ENCODE peak calls at places on chromosomes 6 and 20, in four cellular contexts. O, J, Q and V are unnamed samples.

GRCh38 chr6:160973856-160974255 is 17.7 kb upstream of the MAP3K4 start:
- DNase-seq in J (peak), O (no peak), Q (no peak), V (no peak)

GRCh38 chr6:10528170-10528981 is 7.2 kb downstream of the GCNT2 start:
- DNase-seq in O (no peak), Q (no peak), J (peak), V (no peak)

GRCh38 chr6:109336221-109336955 is 45.9 kb downstream of the CD164 start:
- DNase-seq in J (peak), Q (no peak), O (no peak), V (no peak)

GRCh38 chr6:142946924-142947701 is 2.1 kb upstream of the HIVEP2 start:
- DNase-seq in O (peak), J (peak), Q (peak), V (peak)

GRCh38 chr6:75602897-75603395 is 1.3 kb downstream of the SENP6 start:
- DNase-seq in J (no peak), Q (no peak), O (no peak), V (no peak)

GRCh38 chr6:32645047-32645703 is 8.0 kb downstream of the HLA-DQA1 start:
- DNase-seq in J (no peak), O (no peak), Q (no peak), V (no peak)

GRCh38 chr6:133991096-133991593 is 38.1 kb downstream of the TBPL1 start:
- DNase-seq in O (no peak), Q (no peak), J (peak), V (no peak)

GRCh38 chr6:40755046-40755681 is 168.0 kb upstream of the LRFN2 start:
- DNase-seq in Q (peak), J (peak), O (no peak), V (no peak)

GRCh38 chr6:162358625-162359024 is 368.9 kb downstream of the PRKN start:
- DNase-seq in O (no peak), J (no peak), Q (no peak), V (no peak)

GRCh38 chr6:93341900-93342613 is 77.3 kb downstream of the EPHA7 start:
- DNase-seq in Q (peak), J (no peak), O (no peak), V (no peak)

GRCh38 chr6:55925292-55925691 is 49.9 kb upstream of the BMP5 start:
- DNase-seq in O (no peak), J (peak), Q (no peak), V (no peak)

GRCh38 chr20:43955244-43956191 is 40.9 kb downstream of the TOX2 start:
- DNase-seq in J (peak), Q (no peak), O (peak), V (no peak)

GRCh38 chr20:43959920-43960227 is 45.2 kb downstream of the TOX2 start:
- DNase-seq in O (no peak), J (no peak), Q (no peak), V (no peak)

GRCh38 chr20:43959079-43959919 is 44.6 kb downstream of the TOX2 start:
- DNase-seq in Q (no peak), O (peak), J (peak), V (peak)

GRCh38 chr20:43958626-43959025 is 44.0 kb downstream of the TOX2 start:
- DNase-seq in Q (no peak), O (no peak), J (no peak), V (no peak)

DNA sequence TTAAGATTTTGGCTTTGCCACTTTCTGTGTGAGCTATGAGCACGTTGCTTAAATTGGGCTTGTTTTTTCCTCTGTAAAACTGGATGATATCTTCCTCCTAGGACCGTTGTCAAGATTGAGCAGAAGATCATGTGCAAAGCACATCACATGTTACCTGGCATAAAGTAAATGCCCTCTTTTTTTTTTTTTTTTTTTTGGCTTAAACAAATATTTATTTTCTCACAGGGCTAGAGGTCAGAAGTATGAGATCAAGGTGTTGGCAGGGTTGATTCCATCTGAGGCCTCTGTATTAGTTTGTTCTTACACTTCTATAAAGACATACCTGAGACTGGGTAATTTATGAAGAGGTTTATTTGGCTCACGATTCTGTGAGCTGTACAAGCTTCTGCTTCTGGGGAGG is 42.7 kb downstream of the TOX2 start:
- DNase-seq in Q (no peak), J (no peak), O (no peak), V (no peak)
- H3K4me3 ChIP-seq in Q (no peak), J (no peak), O (no peak), V (no peak)

GRCh38 chr6:158853072-158853871 is 34.1 kb upstream of the EZR start:
- DNase-seq in J (peak), Q (peak), O (peak), V (peak)
- H3K4me3 ChIP-seq in J (no peak), Q (peak), O (peak), V (no peak)

GRCh38 chr6:3664641-3665041 is 86.9 kb downstream of the PXDC1 start:
- DNase-seq in J (peak), O (no peak), Q (no peak), V (no peak)
- H3K4me3 ChIP-seq in J (no peak), O (no peak), Q (no peak), V (no peak)

GRCh38 chr6:44199883-44200282 is 16.8 kb upstream of the MYMX start:
- DNase-seq in J (no peak), O (no peak), Q (no peak), V (no peak)

GRCh38 chr6:44202332-44202971 is 14.3 kb upstream of the MYMX start:
- DNase-seq in J (no peak), Q (peak), O (no peak), V (peak)

GRCh38 chr6:44201200-44201599 is 15.5 kb upstream of the MYMX start:
- DNase-seq in O (no peak), Q (no peak), J (no peak), V (no peak)

GRCh38 chr6:44202972-44203750 is 13.6 kb upstream of the MYMX start:
- DNase-seq in J (no peak), O (no peak), Q (no peak), V (no peak)

GRCh38 chr6:44201638-44202303 is 15.0 kb upstream of the MYMX start:
- DNase-seq in Q (no peak), J (no peak), O (no peak), V (no peak)
- H3K4me3 ChIP-seq in Q (no peak), J (no peak), O (no peak), V (no peak)

DNA sequence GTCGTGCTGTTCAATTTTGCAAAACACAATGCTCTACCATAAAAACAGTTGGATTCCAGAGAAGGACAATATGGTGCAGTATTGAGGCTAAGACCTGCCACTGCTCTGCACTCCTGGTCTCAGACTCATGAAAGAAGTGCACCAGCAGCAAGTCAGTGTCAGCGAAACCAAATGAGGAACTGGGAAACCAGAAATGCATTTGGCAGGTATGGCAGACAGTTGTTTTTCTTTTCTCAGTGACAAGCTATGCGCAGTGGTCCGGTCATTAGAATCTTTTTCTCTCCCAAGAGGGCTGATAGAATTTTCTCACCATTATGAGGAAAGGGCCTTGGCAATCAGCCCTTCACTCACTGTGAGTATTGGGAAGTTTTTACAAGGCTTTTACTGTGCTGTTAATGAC is 158.5 kb downstream of the DOK5 start:
- DNase-seq in O (no peak), Q (no peak), J (no peak), V (no peak)
- H3K4me3 ChIP-seq in O (no peak), Q (no peak), J (no peak), V (no peak)

GRCh38 chr6:30007132-30007764 is 53.8 kb upstream of the POLR1H start:
- DNase-seq in O (no peak), Q (peak), J (no peak), V (peak)
- H3K4me3 ChIP-seq in O (peak), Q (peak), J (peak), V (peak)

GRCh38 chr6:7543761-7544424 is 2.4 kb downstream of the DSP start:
- DNase-seq in J (no peak), O (no peak), Q (peak), V (no peak)

GRCh38 chr6:7546383-7546782 is 4.9 kb downstream of the DSP start:
- DNase-seq in Q (no peak), J (no peak), O (no peak), V (no peak)

GRCh38 chr6:7542878-7543394 is 1.5 kb downstream of the DSP start:
- DNase-seq in O (no peak), J (peak), Q (peak), V (peak)

GRCh38 chr6:7545509-7546369 is 4.3 kb downstream of the DSP start:
- DNase-seq in O (no peak), Q (no peak), J (no peak), V (no peak)

GRCh38 chr6:7544597-7544996 is 3.1 kb downstream of the DSP start:
- DNase-seq in O (no peak), J (no peak), Q (peak), V (no peak)
- H3K4me3 ChIP-seq in O (no peak), J (peak), Q (peak), V (no peak)

GRCh38 chr20:46683068-46683477 is 6.2 kb downstream of the TP53RK start:
- DNase-seq in Q (no peak), O (no peak), J (peak), V (no peak)

GRCh38 chr20:46681032-46681854 is 8.0 kb downstream of the TP53RK start:
- DNase-seq in J (peak), O (peak), Q (peak), V (no peak)

GRCh38 chr20:46682063-46682821 is 7.0 kb downstream of the TP53RK start:
- DNase-seq in Q (peak), O (no peak), J (no peak), V (no peak)

GRCh38 chr20:46683620-46683938 is 5.7 kb downstream of the TP53RK start:
- DNase-seq in O (no peak), Q (no peak), J (no peak), V (no peak)

DNA sequence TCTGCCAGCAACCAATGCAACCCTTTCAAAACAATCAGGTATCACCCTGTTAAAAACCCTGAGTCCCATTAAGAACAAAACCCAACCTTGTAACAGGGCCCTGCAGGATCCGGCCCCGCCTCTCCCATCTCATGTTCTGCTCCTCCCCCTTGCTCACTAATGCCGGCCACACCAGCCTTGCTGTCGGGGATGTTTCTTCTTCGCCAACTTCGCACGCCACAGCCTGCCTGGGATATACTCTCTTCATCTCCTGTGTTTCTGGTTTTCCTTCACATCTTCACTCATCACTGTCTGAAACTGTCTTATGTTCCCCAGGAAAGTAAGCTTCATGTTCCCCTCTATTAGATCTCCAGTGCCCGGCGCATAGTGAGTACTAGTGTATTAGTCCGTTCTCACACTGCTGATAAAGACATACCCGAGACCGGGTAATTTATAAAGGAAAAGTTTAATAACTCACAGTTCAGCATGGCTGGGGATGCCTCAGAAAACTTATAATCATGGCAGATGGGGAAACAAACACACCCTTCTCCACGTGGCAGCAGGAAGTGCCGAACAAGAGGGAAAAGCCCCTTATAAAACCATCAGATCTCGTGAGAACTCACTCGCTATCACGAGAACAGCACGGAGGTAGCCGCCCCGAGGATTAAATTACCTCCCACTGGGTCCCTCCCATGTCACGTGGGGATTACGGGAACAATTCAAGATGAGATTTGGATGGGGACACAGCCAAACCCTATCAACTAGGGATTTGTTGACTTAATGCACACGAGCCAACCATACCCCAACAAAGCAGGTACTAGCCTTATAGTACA is 5.1 kb downstream of the TP53RK start:
- DNase-seq in O (no peak), J (peak), Q (peak), V (no peak)
- H3K4me3 ChIP-seq in O (no peak), J (peak), Q (peak), V (peak)

DNA sequence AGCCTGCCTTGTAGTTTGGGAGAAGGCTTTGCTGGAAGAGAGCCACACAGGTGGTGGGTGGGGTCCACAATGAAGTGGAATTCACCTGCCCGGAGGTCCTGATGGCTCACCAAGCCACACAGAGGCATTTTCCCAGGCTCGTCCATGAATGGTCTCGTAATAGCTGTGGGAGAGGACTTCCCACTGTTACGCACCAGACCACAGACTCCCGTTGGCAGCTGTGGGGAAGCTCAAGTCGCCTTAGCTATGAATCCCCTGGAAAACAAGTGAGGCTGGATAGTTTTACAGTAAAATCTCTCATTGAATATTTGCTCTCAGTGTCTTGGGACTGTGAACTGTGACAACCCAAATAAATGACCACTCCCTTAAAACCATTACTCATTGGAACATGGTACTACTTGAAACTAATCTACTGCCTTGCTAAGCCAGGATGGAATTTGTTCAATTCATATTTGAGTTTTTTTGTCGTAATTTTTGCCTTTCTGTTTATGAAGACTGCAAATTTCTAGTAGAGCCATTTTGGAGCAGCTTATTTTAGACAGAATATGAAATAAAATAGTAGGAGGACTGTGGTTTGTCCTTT is 79.4 kb downstream of the JAG1 start:
- DNase-seq in O (no peak), J (no peak), Q (no peak), V (no peak)
- H3K4me3 ChIP-seq in O (no peak), J (no peak), Q (no peak), V (no peak)